ENCODE peak calls at places on chromosomes 3 and 15, in six cellular contexts. A, E, K, T, O and U are unnamed samples.

GRCh38 chr15:45320581-45320980 is 57.8 kb downstream of the GATM start:
- DNase-seq in T (no peak), E (no peak), A (no peak), K (no peak), O (no peak), U (no peak)

GRCh38 chr15:48861813-48862431 is 16.0 kb upstream of the EID1 start:
- DNase-seq in O (peak; percentile 40), T (peak; percentile 66), E (no peak), K (peak; percentile 8), A (no peak), U (peak; percentile 73)

GRCh38 chr15:73784299-73784698 is 31.1 kb upstream of the INSYN1 start:
- DNase-seq in T (no peak), K (no peak), A (no peak), O (no peak), E (no peak), U (no peak)

GRCh38 chr15:53586815-53587214 is 172.6 kb downstream of the WDR72 start:
- DNase-seq in K (peak; percentile 15), O (peak; percentile 80), A (no peak), E (peak; percentile 57), T (no peak), U (no peak)

GRCh38 chr3:32448686-32449474 is 53.8 kb downstream of the CMTM6 start:
- DNase-seq in E (no peak), K (no peak), T (no peak), A (no peak), O (no peak), U (no peak)

GRCh38 chr3:104437891-104438290 is 928.8 kb upstream of the ALCAM start:
- DNase-seq in T (peak; percentile 35), O (no peak), K (no peak), E (no peak), A (no peak), U (peak; percentile 4)

GRCh38 chr3:46931631-46932441 is 44.7 kb downstream of the CCDC12 start:
- DNase-seq in T (peak; percentile 58), O (peak; percentile 66), K (peak; percentile 43), A (peak; percentile 88), E (peak; percentile 88), U (peak; percentile 36)

GRCh38 chr15:36961956-36962355 is 138.4 kb downstream of the MEIS2 start:
- DNase-seq in A (no peak), O (no peak), K (no peak), T (no peak), E (no peak), U (peak; percentile 14)

GRCh38 chr15:101027273-101027901 is 108.2 kb downstream of the LRRK1 start:
- DNase-seq in E (no peak), A (peak; percentile 75), K (no peak), T (no peak), O (peak; percentile 14), U (no peak)

GRCh38 chr15:77013786-77014136 is 18.8 kb downstream of the PSTPIP1 start:
- DNase-seq in O (no peak), E (peak; percentile 86), T (no peak), A (peak; percentile 84), K (no peak), U (no peak)

GRCh38 chr15:72585025-72585424 is 69.5 kb upstream of the GOLGA6B start:
- DNase-seq in O (no peak), K (no peak), T (no peak), A (no peak), E (no peak), U (no peak)

GRCh38 chr15:44490628-44491027 is 46.3 kb upstream of the EIF3J start:
- DNase-seq in A (no peak), O (no peak), K (no peak), E (no peak), T (no peak), U (no peak)

GRCh38 chr3:126546013-126546412 is 12.7 kb downstream of the C3orf22 start:
- DNase-seq in T (no peak), E (no peak), K (no peak), O (peak; percentile 12), A (no peak), U (no peak)

GRCh38 chr3:18211116-18211515 is 214.0 kb downstream of the SATB1 start:
- DNase-seq in O (no peak), E (no peak), A (no peak), K (no peak), T (no peak), U (no peak)

GRCh38 chr15:93087825-93088199 is 1.2 kb downstream of the RGMA start:
- DNase-seq in O (peak; percentile 78), K (peak; percentile 66), A (peak; percentile 82), E (no peak), T (peak; percentile 78), U (peak; percentile 86)

GRCh38 chr15:23422946-23423708 is 23.9 kb downstream of the GOLGA6L2 start:
- DNase-seq in E (no peak), O (no peak), K (no peak), A (peak; percentile 43), T (peak; percentile 30), U (peak; percentile 27)

GRCh38 chr3:16060358-16060852 is 114.1 kb upstream of the GALNT15 start:
- DNase-seq in A (peak; percentile 80), E (no peak), K (no peak), O (no peak), T (peak; percentile 90), U (peak; percentile 89)

GRCh38 chr3:43969944-43970343 is 271.7 kb upstream of the TOPAZ1 start:
- DNase-seq in K (no peak), T (no peak), O (no peak), E (no peak), A (no peak), U (no peak)

GRCh38 chr15:46316024-46316423 is 681.2 kb downstream of the SQOR start:
- DNase-seq in K (no peak), E (no peak), A (no peak), T (no peak), O (no peak), U (no peak)

GRCh38 chr3:106359692-106360091 is 490.9 kb upstream of the CBLB start:
- DNase-seq in O (no peak), T (no peak), K (no peak), A (no peak), E (no peak), U (no peak)

GRCh38 chr15:95286911-95287769 is 1043.4 kb upstream of the NR2F2 start:
- DNase-seq in K (no peak), O (no peak), E (no peak), T (no peak), A (no peak), U (no peak)

GRCh38 chr15:38671675-38672141 is 107.1 kb upstream of the RASGRP1 start:
- DNase-seq in E (no peak), T (no peak), O (no peak), A (no peak), K (no peak), U (no peak)

GRCh38 chr3:43176666-43177065 is 70.8 kb upstream of the POMGNT2 start:
- DNase-seq in A (no peak), T (no peak), K (no peak), O (no peak), E (no peak), U (no peak)

GRCh38 chr3:115217292-115217677 is 70.2 kb upstream of the ZBTB20 start:
- DNase-seq in O (no peak), T (no peak), E (no peak), A (no peak), K (no peak), U (no peak)

GRCh38 chr15:41917767-41918430 is 24.0 kb upstream of the SPTBN5 start:
- DNase-seq in O (no peak), T (peak; percentile 75), K (no peak), E (no peak), A (no peak), U (peak; percentile 76)

GRCh38 chr3:159764211-159765024 is 224.2 kb upstream of the IL12A start:
- DNase-seq in K (peak; percentile 46), E (no peak), T (peak; percentile 76), A (peak; percentile 87), O (peak; percentile 55), U (peak; percentile 83)

GRCh38 chr15:40388941-40389823 is 6.7 kb downstream of the KNSTRN start:
- DNase-seq in O (no peak), K (no peak), A (no peak), E (no peak), T (no peak), U (no peak)

GRCh38 chr3:111210866-111211564 is 139.4 kb downstream of the NECTIN3 start:
- DNase-seq in O (no peak), T (no peak), E (no peak), K (no peak), A (no peak), U (no peak)

GRCh38 chr3:167864559-167864887 is 129.0 kb downstream of the SERPINI1 start:
- DNase-seq in E (no peak), A (no peak), O (no peak), K (no peak), T (no peak), U (no peak)

GRCh38 chr3:39435006-39435748 is 28.7 kb downstream of the RPSA start:
- DNase-seq in O (no peak), K (no peak), E (no peak), A (no peak), T (no peak), U (no peak)

GRCh38 chr15:96252148-96252547 is 78.4 kb upstream of the NR2F2 start:
- DNase-seq in E (no peak), A (no peak), K (no peak), T (no peak), O (no peak), U (no peak)

GRCh38 chr3:111801697-111802655 is 57.1 kb upstream of the PHLDB2 start:
- DNase-seq in T (peak; percentile 42), E (no peak), O (no peak), A (no peak), K (no peak), U (peak; percentile 31)

GRCh38 chr3:140428380-140428779 is 249.5 kb upstream of the TRIM42 start:
- DNase-seq in E (no peak), K (no peak), A (no peak), O (no peak), T (no peak), U (no peak)